ENCODE peak calls at places on chromosomes 5 and 9, in eight cellular contexts. Q is effector memory CD8-positive, alpha-beta T cell; W is activated naive CD4-positive, alpha-beta T cell; A is IMR-90; I is substantia nigra; Z is CD4-positive, CD25-positive, alpha-beta regulatory T cell; H is pancreas; B is Daoy. F is an unnamed sample.

GRCh38 chr9:34437006-34437925 is 21.1 kb downstream of the FAM219A start:
- DNase-seq in W (no peak), I (peak; percentile 46), Q (peak; percentile 55), Z (peak; percentile 47), A (peak; percentile 79), B (peak; percentile 76), H (no peak), F (peak; percentile 70)

GRCh38 chr9:78542491-78543175 is 245.7 kb downstream of the PSAT1 start:
- DNase-seq in Q (no peak), I (no peak), W (no peak), B (no peak), Z (no peak), A (no peak), H (no peak), F (no peak)

GRCh38 chr9:2872941-2873323 is 29.0 kb upstream of the PUM3 start:
- DNase-seq in B (no peak), I (no peak), H (no peak), Z (no peak), Q (peak; percentile 23), W (no peak), A (no peak), F (no peak)

GRCh38 chr9:99465231-99465891 is 243.3 kb downstream of the SEC61B start:
- DNase-seq in Q (no peak), I (peak; percentile 18), B (no peak), A (no peak), Z (no peak), H (no peak), W (no peak), F (no peak)

GRCh38 chr9:134955801-134956200 is 38.1 kb upstream of the FCN1 start:
- DNase-seq in Q (no peak), Z (no peak), B (no peak), W (no peak), H (no peak), A (no peak), I (no peak), F (no peak)

GRCh38 chr5:9174446-9174845 is 371.4 kb downstream of the SEMA5A start:
- DNase-seq in H (no peak), Q (no peak), B (no peak), I (no peak), A (no peak), W (no peak), Z (no peak), F (no peak)

GRCh38 chr5:159337291-159337974 is 7.1 kb upstream of the IL12B start:
- DNase-seq in A (peak; percentile 73), B (peak; percentile 72), I (no peak), W (no peak), H (no peak), Q (no peak), Z (no peak), F (no peak)

GRCh38 chr5:180170111-180170809 is 38.8 kb downstream of the RASGEF1C start:
- DNase-seq in H (peak; percentile 64), A (no peak), Q (no peak), Z (no peak), I (peak; percentile 91), W (no peak), B (no peak), F (no peak)

GRCh38 chr5:67095346-67095871 is 101.2 kb downstream of the CD180 start:
- DNase-seq in Q (no peak), H (no peak), W (no peak), A (peak; percentile 33), Z (no peak), B (no peak), I (peak; percentile 31), F (no peak)

GRCh38 chr9:134518004-134518606 is 123.5 kb upstream of the COL5A1 start:
- DNase-seq in I (no peak), H (peak; percentile 55), Z (no peak), B (peak; percentile 43), Q (no peak), W (no peak), A (no peak), F (no peak)

GRCh38 chr9:89888233-89888632 is 283.4 kb downstream of the GADD45G start:
- DNase-seq in B (no peak), H (no peak), I (no peak), Q (no peak), Z (no peak), A (no peak), W (no peak), F (no peak)

GRCh38 chr9:72309366-72310133 is 55.5 kb downstream of the ZFAND5 start:
- DNase-seq in I (no peak), Q (no peak), H (no peak), B (no peak), W (no peak), A (no peak), Z (no peak), F (no peak)

GRCh38 chr5:67989457-67989856 is 226.1 kb upstream of the PIK3R1 start:
- DNase-seq in Q (no peak), A (peak; percentile 50), Z (no peak), I (no peak), B (peak; percentile 20), H (no peak), W (no peak), F (no peak)

GRCh38 chr5:173001229-173001841 is 17.8 kb downstream of the ATP6V0E1 start:
- DNase-seq in H (no peak), Q (no peak), B (no peak), Z (no peak), A (no peak), I (no peak), W (no peak), F (peak; percentile 11)

GRCh38 chr9:98117984-98118639 is 910 bp downstream of the TRIM14 start:
- DNase-seq in H (no peak), A (peak; percentile 28), B (peak; percentile 38), Q (peak; percentile 41), W (no peak), Z (peak; percentile 27), I (no peak), F (peak; percentile 73)

GRCh38 chr9:89954229-89954628 is 349.4 kb downstream of the GADD45G start:
- DNase-seq in H (no peak), Q (no peak), I (no peak), Z (no peak), A (no peak), B (no peak), W (no peak), F (no peak)

GRCh38 chr5:34843482-34843881 is 4.5 kb downstream of the TTC23L start:
- DNase-seq in Z (no peak), W (no peak), B (no peak), I (no peak), H (no peak), A (peak; percentile 50), Q (no peak), F (no peak)

GRCh38 chr5:177382423-177383029 is 1.7 kb upstream of the SLC34A1 start:
- DNase-seq in A (peak; percentile 18), H (no peak), I (peak; percentile 14), B (no peak), Q (no peak), Z (no peak), W (no peak), F (no peak)

GRCh38 chr9:4048441-4048840 is 251.4 kb downstream of the GLIS3 start:
- DNase-seq in W (no peak), I (no peak), B (peak; percentile 37), H (no peak), A (peak; percentile 64), Z (no peak), Q (no peak), F (no peak)

GRCh38 chr5:2666081-2666480 is 85.4 kb downstream of the IRX2 start:
- DNase-seq in W (no peak), Q (no peak), H (no peak), A (no peak), I (no peak), Z (no peak), B (peak; percentile 48), F (no peak)

GRCh38 chr9:1939926-1940368 is 75.2 kb upstream of the SMARCA2 start:
- DNase-seq in A (peak; percentile 1), W (no peak), H (no peak), Q (peak; percentile 10), I (peak; percentile 16), B (peak; percentile 52), Z (no peak), F (no peak)

GRCh38 chr5:160188151-160188967 is 40.9 kb upstream of the FABP6 start:
- DNase-seq in I (peak; percentile 16), Z (no peak), W (no peak), Q (no peak), A (peak; percentile 82), H (peak; percentile 76), B (peak; percentile 91), F (no peak)

GRCh38 chr9:121844090-121844489 is 192.7 kb downstream of the DAB2IP start:
- DNase-seq in Q (no peak), H (no peak), I (no peak), A (no peak), Z (no peak), B (no peak), W (no peak), F (no peak)

GRCh38 chr9:97067490-97067889 is 28.5 kb upstream of the CTSV start:
- DNase-seq in I (no peak), B (no peak), W (no peak), A (no peak), Z (no peak), Q (no peak), H (no peak), F (no peak)

GRCh38 chr9:92614763-92615441 is 55.0 kb downstream of the IPPK start:
- DNase-seq in I (peak; percentile 35), H (no peak), B (no peak), Z (no peak), W (no peak), A (no peak), Q (no peak), F (no peak)

GRCh38 chr5:164505791-164506190 is 1000.4 kb downstream of the MAT2B start:
- DNase-seq in W (no peak), Z (no peak), H (no peak), I (no peak), A (no peak), B (no peak), Q (no peak), F (no peak)

GRCh38 chr5:1255081-1255561 is 29.9 kb downstream of the SLC6A18 start:
- DNase-seq in A (no peak), H (peak; percentile 18), Z (no peak), W (no peak), Q (peak; percentile 38), B (no peak), I (no peak), F (peak; percentile 69)

GRCh38 chr9:8816361-8816760 is 1016.8 kb upstream of the DMAC1 start:
- DNase-seq in Z (no peak), I (no peak), B (no peak), H (no peak), A (no peak), W (no peak), Q (no peak), F (no peak)

GRCh38 chr9:93248373-93248772 is 64.4 kb downstream of the WNK2 start:
- DNase-seq in Q (no peak), W (no peak), H (no peak), A (no peak), Z (no peak), B (no peak), I (no peak), F (no peak)

GRCh38 chr9:7554699-7555098 is 244.9 kb downstream of the DMAC1 start:
- DNase-seq in I (no peak), H (no peak), B (no peak), A (no peak), Z (no peak), W (no peak), Q (no peak), F (no peak)

GRCh38 chr5:149887622-149888183 is 56.9 kb downstream of the PDE6A start:
- DNase-seq in I (no peak), Z (no peak), A (peak; percentile 70), W (no peak), B (peak; percentile 86), Q (no peak), H (no peak), F (no peak)

GRCh38 chr9:87382902-87383301 is 114.8 kb upstream of the DAPK1 start:
- DNase-seq in W (no peak), Z (no peak), H (no peak), A (peak; percentile 10), Q (no peak), I (no peak), B (peak; percentile 84), F (no peak)

GRCh38 chr5:159620853-159621540 is 290.7 kb upstream of the IL12B start:
- DNase-seq in H (no peak), I (no peak), B (no peak), Q (no peak), W (no peak), Z (no peak), A (no peak), F (no peak)

GRCh38 chr9:134671341-134672113 is 29.9 kb downstream of the COL5A1 start:
- DNase-seq in A (no peak), Z (no peak), Q (no peak), W (no peak), I (no peak), B (no peak), H (no peak), F (no peak)